ENCODE peak calls at places on chromosomes 16 and 17, in five cellular contexts. J, T, D, U and Y are unnamed samples.
A peak's percentile ranks its signal among the peaks of the same experiment; 100 is the strongest.

GRCh38 chr17:67693811-67694210 is 23.9 kb upstream of the NOL11 start:
- DNase-seq in J (no peak), T (no peak), D (no peak), U (no peak), Y (no peak)

GRCh38 chr16:54542805-54543504 is 256.4 kb upstream of the IRX3 start:
- DNase-seq in J (no peak), T (peak; percentile 17), D (no peak), U (peak; percentile 57), Y (no peak)

GRCh38 chr17:39777534-39778365 is 40.0 kb downstream of the GRB7 start:
- DNase-seq in J (no peak), T (no peak), D (no peak), U (no peak), Y (no peak)

GRCh38 chr17:49518346-49519078 is 23.4 kb downstream of the NGFR start:
- DNase-seq in J (no peak), T (no peak), D (no peak), U (no peak), Y (no peak)

GRCh38 chr17:74677558-74678466 is 34.9 kb downstream of the CD300LF start:
- DNase-seq in J (no peak), T (no peak), D (peak; percentile 24), U (no peak), Y (no peak)

GRCh38 chr17:62562656-62563055 is 64.8 kb upstream of the MRC2 start:
- DNase-seq in J (no peak), T (no peak), D (no peak), U (no peak), Y (no peak)

GRCh38 chr16:57918994-57919393 is 51.9 kb downstream of the CNGB1 start:
- DNase-seq in J (no peak), T (no peak), D (no peak), U (no peak), Y (no peak)

GRCh38 chr17:70859829-70860228 is 690.5 kb downstream of the KCNJ2 start:
- DNase-seq in J (no peak), T (peak; percentile 42), D (no peak), U (no peak), Y (no peak)

GRCh38 chr16:76598498-76598897 is 321.3 kb downstream of the CNTNAP4 start:
- DNase-seq in J (no peak), T (no peak), D (no peak), U (no peak), Y (no peak)

GRCh38 chr16:27323781-27324561 is 10.2 kb downstream of the IL4R start:
- DNase-seq in J (no peak), T (no peak), D (no peak), U (no peak), Y (no peak)